ENCODE peak calls at places on chromosomes 5 and 9, in ten cellular contexts. K is EL, G is SK-N-SH, Z is RPMI7951, Y is NCI-H146, V is lower lobe of right lung, P is sciatic nerve, W is dorsolateral prefrontal cortex, N is HTR-8/SVneo, A is upper lobe of right lung. O is an unnamed sample.

GRCh38 chr9:80811003-80811402 is 878.3 kb downstream of the TLE1 start:
- DNase-seq in K (peak; percentile 19), N (no peak), W (no peak), Z (no peak), G (no peak), P (no peak), A (no peak), V (no peak), Y (no peak), O (no peak)

GRCh38 chr9:132078369-132079356 is 1.0 kb downstream of the MED27 start:
- DNase-seq in W (no peak), N (no peak), A (no peak), Y (no peak), G (peak; percentile 62), K (peak; percentile 80), V (no peak), Z (peak; percentile 69), P (no peak), O (peak; percentile 28)

GRCh38 chr5:31492824-31493223 is 39.1 kb downstream of the DROSHA start:
- DNase-seq in G (no peak), Y (no peak), A (no peak), V (no peak), W (no peak), N (no peak), Z (no peak), K (no peak), P (no peak), O (no peak)

GRCh38 chr9:78663367-78663766 is 366.4 kb downstream of the PSAT1 start:
- DNase-seq in Z (no peak), Y (no peak), A (no peak), K (no peak), G (no peak), N (no peak), V (no peak), W (no peak), P (no peak), O (no peak)

GRCh38 chr9:7315746-7316457 is 483.7 kb downstream of the DMAC1 start:
- DNase-seq in K (no peak), N (no peak), G (no peak), Y (peak; percentile 71), P (no peak), V (no peak), Z (no peak), W (no peak), A (no peak), O (no peak)

GRCh38 chr9:29006603-29007002 is 1433.3 kb upstream of the C9orf72 start:
- DNase-seq in V (no peak), W (no peak), P (no peak), Y (peak; percentile 57), N (no peak), A (no peak), G (no peak), K (no peak), Z (no peak), O (no peak)

GRCh38 chr9:99967457-99967856 is 61.0 kb downstream of the STX17 start:
- DNase-seq in K (no peak), A (no peak), Z (no peak), N (no peak), Y (peak; percentile 40), W (no peak), V (no peak), P (no peak), G (no peak), O (no peak)

GRCh38 chr5:86981898-86982297 is 285.8 kb upstream of the RASA1 start:
- DNase-seq in G (no peak), W (no peak), K (no peak), V (no peak), Y (no peak), A (no peak), P (no peak), N (no peak), Z (no peak), O (no peak)

GRCh38 chr9:31730398-31730797 is 654.0 kb upstream of the ACO1 start:
- DNase-seq in N (no peak), Y (no peak), W (no peak), P (no peak), G (no peak), K (no peak), Z (no peak), A (no peak), V (no peak), O (no peak)

GRCh38 chr9:121814594-121814993 is 163.2 kb downstream of the DAB2IP start:
- DNase-seq in Y (no peak), K (no peak), N (no peak), W (no peak), Z (no peak), A (peak; percentile 56), V (no peak), P (no peak), G (no peak), O (no peak)

O was measured in head of caudate nucleus.